ENCODE peak calls at places on chromosomes 6 and 20, in four cellular contexts. W is colonic mucosa; P is heart right ventricle; R is CD8-positive, alpha-beta T cell. T is an unnamed sample.

GRCh38 chr6:101666256-101666655 is 272.7 kb downstream of the GRIK2 start:
- DNase-seq in W (no peak), P (no peak), R (no peak), T (no peak)

GRCh38 chr6:17983712-17984111 is 3.7 kb downstream of the KIF13A start:
- DNase-seq in W (peak), P (no peak), R (no peak), T (no peak)

GRCh38 chr20:41365785-41366545 is 653 bp downstream of the EMILIN3 start:
- DNase-seq in W (no peak), P (no peak), R (no peak), T (no peak)

GRCh38 chr6:141846639-141847038 is 286.1 kb upstream of the GJE1 start:
- DNase-seq in W (no peak), P (no peak), R (no peak), T (no peak)

GRCh38 chr6:148682990-148683389 is 63.8 kb upstream of the UST start:
- DNase-seq in W (no peak), P (no peak), R (no peak), T (no peak)

GRCh38 chr20:4305091-4305490 is 289.7 kb upstream of the RNF24 start:
- DNase-seq in W (no peak), P (no peak), R (no peak), T (no peak)

GRCh38 chr6:152572395-152573061 is 64.6 kb downstream of the SYNE1 start:
- DNase-seq in W (no peak), P (no peak), R (no peak), T (no peak)

GRCh38 chr6:90199900-90200299 is 96.7 kb downstream of the BACH2 start:
- DNase-seq in W (no peak), P (no peak), R (no peak), T (no peak)

GRCh38 chr20:3177746-3178477 is 4.6 kb upstream of the LZTS3 start:
- DNase-seq in W (no peak), P (no peak), R (no peak), T (peak)

GRCh38 chr6:162964703-162965140 is 236.9 kb downstream of the PACRG start:
- DNase-seq in W (peak), P (no peak), R (no peak), T (no peak)

GRCh38 chr6:138499303-138499991 is at the start of gene NHSL1:
- DNase-seq in W (peak), P (no peak), R (no peak), T (no peak)

GRCh38 chr6:110874880-110875547 is 429 bp downstream of the AMD1 start:
- DNase-seq in W (peak), P (peak), R (peak), T (peak)

GRCh38 chr6:158324136-158324535 is 11.9 kb downstream of the TULP4 start:
- DNase-seq in W (no peak), P (no peak), R (no peak), T (no peak)

GRCh38 chr20:45970646-45971424 is 1.2 kb downstream of the ZNF335 start:
- DNase-seq in W (no peak), P (no peak), R (no peak), T (peak)

GRCh38 chr6:13550656-13551055 is 23.7 kb upstream of the SIRT5 start:
- DNase-seq in W (no peak), P (no peak), R (no peak), T (no peak)

GRCh38 chr6:5510734-5511133 is 249.4 kb downstream of the FARS2 start:
- DNase-seq in W (no peak), P (no peak), R (no peak), T (no peak)

GRCh38 chr6:12208190-12208589 is 82.0 kb upstream of the EDN1 start:
- DNase-seq in W (no peak), P (peak), R (no peak), T (no peak)

GRCh38 chr20:60453847-60454246 is 495.6 kb downstream of the CDH26 start:
- DNase-seq in W (no peak), P (no peak), R (no peak), T (no peak)

GRCh38 chr6:43283905-43284304 is 14.2 kb upstream of the SLC22A7 start:
- DNase-seq in W (no peak), P (no peak), R (no peak), T (no peak)

GRCh38 chr20:36777152-36777551 is 3.6 kb upstream of the DSN1 start:
- DNase-seq in W (no peak), P (no peak), R (no peak), T (no peak)

GRCh38 chr6:27059621-27060425 is 187.7 kb upstream of the PRSS16 start:
- DNase-seq in W (peak), P (no peak), R (no peak), T (no peak)

GRCh38 chr6:108260126-108260808 is 573 bp downstream of the SNX3 start:
- DNase-seq in W (peak), P (no peak), R (no peak), T (peak)

GRCh38 chr6:88650029-88650619 is 313.3 kb downstream of the RNGTT start:
- DNase-seq in W (no peak), P (no peak), R (no peak), T (no peak)

GRCh38 chr6:13485923-13486557 is 1.4 kb downstream of the GFOD1 start:
- DNase-seq in W (peak), P (peak), R (no peak), T (peak)

GRCh38 chr20:25136643-25137559 is 55.0 kb upstream of the VSX1 start:
- DNase-seq in W (peak), P (peak), R (no peak), T (peak)

GRCh38 chr20:34262488-34263288 is 21.5 kb downstream of the ASIP start:
- DNase-seq in W (no peak), P (peak), R (no peak), T (no peak)

GRCh38 chr20:23257106-23257761 is 93.4 kb upstream of the NXT1 start:
- DNase-seq in W (no peak), P (peak), R (no peak), T (no peak)

GRCh38 chr6:41784581-41785171 is 2.8 kb upstream of the TOMM6 start:
- DNase-seq in W (no peak), P (no peak), R (no peak), T (no peak)

GRCh38 chr6:158008894-158009891 is 27.5 kb downstream of the SYNJ2 start:
- DNase-seq in W (no peak), P (no peak), R (no peak), T (peak)

GRCh38 chr6:146548898-146549374 is 5.3 kb downstream of the RAB32 start:
- DNase-seq in W (no peak), P (no peak), R (no peak), T (no peak)
- H3K4me3 ChIP-seq in W (no peak), P (no peak), R (no peak), T (no peak)

DNA sequence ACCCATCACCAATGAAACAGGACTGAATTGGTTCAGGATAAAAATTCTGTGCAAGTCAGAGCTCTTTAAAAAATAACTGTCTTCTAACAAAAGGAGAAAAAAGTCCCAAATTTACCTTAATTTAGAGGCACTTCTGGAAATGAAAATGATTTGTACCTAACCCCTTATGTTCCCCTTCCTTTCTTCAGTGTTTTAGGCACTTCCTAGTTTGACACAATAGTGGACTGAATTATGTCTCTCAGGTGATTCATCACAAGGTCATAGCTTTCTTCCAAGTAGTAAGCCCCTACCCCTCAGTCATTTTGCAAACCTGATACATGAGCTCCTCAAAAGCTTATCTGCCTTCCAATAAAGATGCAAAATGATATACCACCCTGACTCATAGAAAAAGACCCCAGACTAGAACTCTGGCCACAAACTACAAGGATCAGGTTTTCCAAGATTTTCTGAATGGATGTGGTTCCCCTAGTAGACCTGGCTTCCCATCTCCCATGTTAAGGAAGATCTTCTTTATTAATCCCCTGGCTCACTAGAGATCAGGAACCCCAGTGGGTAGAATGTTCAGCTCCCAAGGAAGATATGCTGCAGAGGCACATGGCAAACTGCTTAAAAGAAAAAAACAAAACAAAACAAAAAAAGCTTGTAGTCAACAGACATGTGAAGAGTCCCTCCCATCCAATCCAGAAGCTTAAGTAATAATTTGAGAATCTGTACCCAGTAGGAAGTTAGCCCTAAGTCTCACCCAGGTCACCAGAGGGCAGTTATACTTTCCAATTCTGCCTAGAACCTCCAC is 3.6 kb downstream of the PPP1R10 start:
- DNase-seq in W (no peak), P (no peak), R (no peak), T (no peak)
- H3K4me3 ChIP-seq in W (no peak), P (peak), R (no peak), T (no peak)

GRCh38 chr6:156057869-156058268 is 602.2 kb upstream of the NOX3 start:
- DNase-seq in W (no peak), P (no peak), R (no peak), T (no peak)
- H3K4me3 ChIP-seq in W (no peak), P (no peak), R (no peak), T (no peak)

DNA sequence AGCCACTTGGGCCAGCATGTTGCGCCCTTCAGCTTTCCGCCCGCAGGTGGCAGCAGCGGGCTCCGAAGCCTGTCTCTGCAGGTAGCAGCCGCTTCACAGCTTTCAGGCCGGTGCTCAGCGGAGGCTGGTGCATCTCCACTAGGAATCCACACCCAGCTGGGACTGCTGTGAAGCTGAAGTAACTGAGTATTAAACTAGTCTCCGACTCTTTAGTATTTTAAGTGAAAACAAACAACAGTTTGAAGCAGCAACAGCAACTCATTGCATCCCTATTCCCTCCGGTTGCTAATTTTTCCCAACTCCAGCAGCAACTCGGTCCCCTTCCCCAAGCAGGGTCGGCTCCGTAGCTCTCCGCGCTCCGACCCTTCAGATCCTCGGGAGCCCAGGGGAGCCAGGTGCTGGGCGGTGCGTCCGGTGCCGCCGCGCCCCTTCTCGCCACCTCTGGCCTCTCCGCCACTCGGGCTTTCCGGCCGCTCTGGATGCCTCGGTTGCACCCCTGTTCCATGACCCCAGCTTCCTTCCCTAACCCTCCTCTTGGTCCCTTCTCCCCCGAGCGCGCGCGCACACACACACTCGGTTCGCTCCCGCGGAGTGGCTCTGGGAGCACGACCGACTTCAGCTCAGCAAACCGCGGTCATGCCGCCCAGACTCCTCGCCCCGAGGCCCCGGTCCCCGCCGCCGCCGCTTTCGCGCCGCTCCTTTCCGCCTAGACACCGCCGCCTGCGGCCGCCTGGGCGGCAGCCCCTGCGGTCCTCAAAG is 789 bp upstream of the NKAIN2 start:
- DNase-seq in W (peak), P (peak), R (peak), T (peak)
- H3K4me3 ChIP-seq in W (peak), P (peak), R (no peak), T (peak)

T was measured in aorta.